ENCODE peak calls at places on chromosomes 11 and 22, in six cellular contexts. C is fibroblast of lung, O is HCT116, S is right atrium auricular region, D is body of pancreas, E is IMR-90. Y is an unnamed sample.

GRCh38 chr11:91136631-91137030 is 913.8 kb upstream of the CHORDC1 start:
- DNase-seq in S (no peak), D (no peak), C (peak; percentile 1), E (peak; percentile 7), O (no peak), Y (no peak)

GRCh38 chr11:123430736-123431356 is 777 bp downstream of the GRAMD1B start:
- DNase-seq in E (peak; percentile 51), D (peak; percentile 24), O (no peak), S (peak; percentile 69), C (peak; percentile 12), Y (no peak)

GRCh38 chr22:48945621-48946458 is 881.8 kb downstream of the BRD1 start:
- DNase-seq in D (no peak), O (no peak), C (no peak), E (no peak), S (peak; percentile 44), Y (peak; percentile 57)

GRCh38 chr11:47177229-47177845 is 658 bp upstream of the ARFGAP2 start:
- DNase-seq in S (peak; percentile 80), C (peak; percentile 82), D (peak; percentile 76), E (peak; percentile 74), O (peak; percentile 69), Y (peak; percentile 85)

GRCh38 chr11:8760896-8761295 is 78.3 kb downstream of the RPL27A start:
- DNase-seq in O (no peak), C (peak; percentile 56), D (no peak), S (no peak), E (peak; percentile 59), Y (no peak)

GRCh38 chr11:78192223-78192719 is 3.6 kb downstream of the USP35 start:
- DNase-seq in E (no peak), D (peak; percentile 95), O (no peak), C (no peak), S (no peak), Y (no peak)

GRCh38 chr11:113907681-113908080 is 3.1 kb downstream of the HTR3B start:
- DNase-seq in D (no peak), S (no peak), E (no peak), O (no peak), C (no peak), Y (no peak)

GRCh38 chr22:40721266-40721665 is 42.0 kb downstream of the MCHR1 start:
- DNase-seq in D (peak; percentile 26), O (no peak), C (peak; percentile 65), E (peak; percentile 71), S (no peak), Y (no peak)

GRCh38 chr11:48116843-48117242 is 99.8 kb upstream of the OR4B1 start:
- DNase-seq in S (no peak), E (no peak), C (no peak), D (no peak), O (no peak), Y (no peak)

GRCh38 chr11:129451524-129451923 is 75.9 kb downstream of the BARX2 start:
- DNase-seq in E (no peak), O (no peak), S (no peak), D (peak; percentile 17), C (no peak), Y (no peak)

GRCh38 chr11:69444381-69445130 is 36.9 kb upstream of the LINC01488 start:
- DNase-seq in E (peak; percentile 93), S (peak; percentile 86), D (peak; percentile 52), C (peak; percentile 94), O (no peak), Y (peak; percentile 87)
- TF ChIP-seq CTCF in E (peak; percentile 56), S (peak; percentile 43), D (peak; percentile 33), C (peak; percentile 19), O (no peak), Y (no peak)

DNA sequence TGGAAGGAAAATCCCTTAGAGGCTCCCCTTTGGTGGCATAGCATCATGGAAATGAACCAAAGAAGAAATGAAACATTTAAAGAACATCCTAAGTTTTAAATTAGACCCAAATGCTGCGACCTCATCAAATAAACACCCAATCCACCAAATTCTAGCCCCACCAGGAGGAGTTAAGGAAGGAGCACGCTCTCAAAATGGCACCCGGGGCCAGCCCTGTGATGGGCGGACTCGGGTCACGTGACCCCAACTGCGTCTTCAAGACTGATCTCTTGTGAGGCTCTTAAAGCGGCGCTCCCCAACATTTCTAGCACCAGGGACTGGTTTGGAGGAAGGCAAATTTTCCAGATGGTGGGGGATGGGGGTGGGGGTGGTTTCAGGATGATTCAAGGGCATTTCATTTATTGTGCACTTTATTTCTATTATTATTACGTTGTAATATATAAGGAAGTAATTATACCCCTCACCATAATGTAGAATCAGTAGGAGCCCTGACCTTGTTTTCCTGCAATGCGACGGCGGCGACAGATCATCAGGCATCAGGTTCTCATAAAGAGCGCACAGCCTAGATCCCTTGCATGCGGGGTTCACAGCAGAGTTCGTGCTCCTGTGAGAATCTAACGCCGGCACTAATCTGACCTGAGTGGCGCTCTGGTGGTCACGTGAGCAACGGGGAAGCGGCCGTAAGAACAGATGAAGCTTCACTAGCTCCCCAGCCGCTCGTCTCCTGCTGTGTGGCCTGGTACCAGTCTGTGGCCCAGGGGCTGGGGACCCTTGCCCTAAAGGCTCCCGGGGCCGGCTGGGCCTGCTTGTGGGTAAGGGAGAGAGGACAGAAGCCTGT is 90.6 kb upstream of the SLC22A12 start:
- DNase-seq in O (peak; percentile 4), S (no peak), D (peak; percentile 10), C (no peak), E (no peak), Y (no peak)
- H3K4me3 ChIP-seq in O (no peak overlapping the region), S (no peak overlapping the region), D (no peak overlapping the region), C (no peak overlapping the region), E (no peak overlapping the region), Y (no peak overlapping the region)

GRCh38 chr11:12871788-12872321 is 137.3 kb upstream of the RASSF10 start:
- DNase-seq in D (no peak), C (no peak), S (no peak), E (peak; percentile 42), O (no peak), Y (no peak)

GRCh38 chr11:12865871-12866595 is 143.1 kb upstream of the RASSF10 start:
- DNase-seq in C (no peak), O (no peak), D (peak; percentile 18), S (no peak), E (no peak), Y (no peak)

GRCh38 chr11:12867531-12867930 is 141.6 kb upstream of the RASSF10 start:
- DNase-seq in C (no peak), S (no peak), D (no peak), E (no peak), O (no peak), Y (no peak)

GRCh38 chr11:12871251-12871650 is 137.9 kb upstream of the RASSF10 start:
- DNase-seq in C (no peak), D (no peak), S (no peak), O (no peak), E (no peak), Y (no peak)

GRCh38 chr11:12868315-12869073 is 140.6 kb upstream of the RASSF10 start:
- DNase-seq in E (peak; percentile 27), C (peak; percentile 31), D (no peak), S (no peak), O (no peak), Y (no peak)
- H3K27ac ChIP-seq in E (no peak overlapping the region), C (no peak overlapping the region), D (no peak overlapping the region), S (no peak overlapping the region), O (no peak overlapping the region), Y (no peak overlapping the region)

GRCh38 chr22:38325575-38325974 is 8.3 kb upstream of the CSNK1E start:
- DNase-seq in D (no peak), O (no peak), E (no peak), C (no peak), S (no peak), Y (no peak)
- TF ChIP-seq CTCF in D (no peak), O (no peak), E (no peak), C (no peak), S (no peak), Y (no peak)

DNA sequence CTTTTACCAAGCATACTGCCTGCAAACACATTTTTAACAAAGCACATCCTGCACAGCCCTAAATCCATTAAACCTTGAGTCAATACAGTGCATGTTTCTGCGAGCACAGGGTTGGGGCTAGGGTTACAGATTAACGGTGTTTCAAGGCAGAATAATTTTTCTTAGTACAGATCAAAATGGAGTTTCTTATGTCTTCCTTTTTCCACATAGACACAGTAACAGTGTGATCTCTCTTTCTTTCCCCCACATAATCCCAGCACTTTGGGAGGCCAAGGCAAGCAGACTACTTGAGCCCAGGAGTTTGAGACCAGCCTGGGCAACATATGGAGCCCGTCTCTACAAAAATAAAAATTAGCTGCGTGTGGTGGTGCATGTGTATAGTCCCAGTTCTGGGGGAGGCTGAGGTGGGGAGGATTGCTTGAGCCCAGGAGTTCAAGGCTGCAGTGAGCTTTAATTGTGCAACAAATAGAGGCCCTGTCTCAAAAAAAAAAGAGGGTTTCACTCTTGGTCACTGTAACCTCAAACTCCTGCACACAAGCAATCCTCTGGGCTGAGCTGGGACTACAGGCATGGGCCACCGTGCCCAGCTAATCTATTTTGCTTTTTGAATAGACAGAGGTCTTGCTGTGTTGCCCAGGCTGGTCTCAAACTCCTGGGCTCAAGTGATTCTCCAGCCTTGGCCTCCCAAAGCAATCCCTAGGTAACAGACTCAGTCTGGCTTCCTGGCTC is 19.7 kb upstream of the SLC3A2 start:
- DNase-seq in E (no peak), O (no peak), C (no peak), D (no peak), S (no peak), Y (no peak)
- H3K4me3 ChIP-seq in E (no peak overlapping the region), O (no peak overlapping the region), C (no peak overlapping the region), D (no peak overlapping the region), S (no peak overlapping the region), Y (no peak overlapping the region)

GRCh38 chr11:1943576-1943975 is 3.6 kb upstream of the MRPL23 start:
- DNase-seq in D (no peak), C (no peak), E (no peak), O (no peak), S (no peak), Y (no peak)
- H3K27ac ChIP-seq in D (no peak overlapping the region), C (no peak overlapping the region), E (no peak overlapping the region), O (no peak overlapping the region), S (no peak overlapping the region), Y (no peak overlapping the region)

Y was measured in coronary artery.